ENCODE peak calls at places on chromosomes 16 and 17, in five cellular contexts. Z is effector CD4-positive, alpha-beta T cell; A is prostate gland; Q is GM23338; K is HFF-Myc. B is an unnamed sample.

GRCh38 chr17:81013642-81014041 is 21.3 kb upstream of the BAIAP2 start:
- DNase-seq in Q (no peak), Z (no peak), A (no peak), K (no peak), B (no peak)

GRCh38 chr16:76946879-76947278 is 244.1 kb upstream of the MON1B start:
- DNase-seq in A (peak; percentile 18), Q (no peak), Z (no peak), K (peak; percentile 86), B (no peak)

GRCh38 chr17:36691606-36692005 is 90.2 kb downstream of the MRM1 start:
- DNase-seq in Z (no peak), Q (no peak), A (no peak), K (no peak), B (no peak)

GRCh38 chr16:89555265-89555664 is 5.2 kb upstream of the RPL13 start:
- DNase-seq in A (no peak), K (no peak), Z (no peak), Q (no peak), B (no peak)

GRCh38 chr16:7268182-7268581 is 64.5 kb upstream of the RBFOX1 start:
- DNase-seq in Z (no peak), K (no peak), Q (peak; percentile 62), A (no peak), B (peak; percentile 69)

GRCh38 chr17:81733507-81734404 is 21.7 kb downstream of the SLC25A10 start:
- DNase-seq in K (no peak), Z (peak; percentile 35), Q (peak; percentile 89), A (peak; percentile 82), B (peak; percentile 94)

GRCh38 chr16:70747703-70748631 is 53.0 kb downstream of the VAC14 start:
- DNase-seq in Z (no peak), Q (no peak), A (no peak), K (no peak), B (no peak)

GRCh38 chr16:73171901-73172619 is 124.1 kb upstream of the ZFHX3 start:
- DNase-seq in K (no peak), Z (no peak), A (no peak), Q (no peak), B (peak; percentile 41)

GRCh38 chr16:2048116-2048543 is 345 bp downstream of the TSC2 start:
- DNase-seq in Z (no peak), K (no peak), A (no peak), Q (no peak), B (no peak)

GRCh38 chr17:42780816-42781638 is 617 bp downstream of the WNK4 start:
- DNase-seq in Z (no peak), Q (peak; percentile 46), K (no peak), A (no peak), B (peak; percentile 37)

GRCh38 chr16:7651803-7652570 is 319.3 kb downstream of the RBFOX1 start:
- DNase-seq in A (no peak), K (no peak), Z (no peak), Q (peak; percentile 24), B (peak; percentile 41)

GRCh38 chr17:36722903-36723263 is 121.5 kb downstream of the MRM1 start:
- DNase-seq in K (no peak), Q (no peak), Z (no peak), A (no peak), B (no peak)

GRCh38 chr16:30874821-30875717 is 18.8 kb downstream of the BCL7C start:
- DNase-seq in Z (peak; percentile 80), K (peak; percentile 65), Q (peak; percentile 97), A (peak; percentile 87), B (peak; percentile 90)

GRCh38 chr16:28477311-28477920 is 5.3 kb upstream of the NPIPB7 start:
- DNase-seq in A (no peak), Z (no peak), K (no peak), Q (no peak), B (no peak)

GRCh38 chr16:3542601-3543373 is 34.4 kb downstream of the NLRC3 start:
- DNase-seq in Z (no peak), A (no peak), Q (no peak), K (no peak), B (no peak)

GRCh38 chr16:84950906-84951305 is 60.4 kb downstream of the ZDHHC7 start:
- DNase-seq in A (no peak), Z (peak; percentile 6), K (no peak), Q (peak; percentile 72), B (peak; percentile 60)

B was measured in H9.